ENCODE peak calls at places on chromosomes 11 and 22, in ten cellular contexts. I is stimulated activated CD8-positive, alpha-beta memory T cell treated with anti-CD3 and anti-CD28 coated beads, Interleukin-2, amount 100 ng/mL, for 48 hours; Z is DMS79 treated with DMSO at 0.1 percent for 48 hours; S is GM04503; C is AML-193; N is astrocyte of the spinal cord; W is iris pigment epithelial cell; O is activated CD8-positive, alpha-beta memory T cell treated with anti-CD3 and anti-CD28 coated beads, Interleukin-2, amount 50 U/mL, for 48 hours; H is Calu3; J is activated naive CD4-positive, alpha-beta T cell treated with anti-CD3 and anti-CD28 coated beads, Interleukin-2, amount 50 U/mL, for 16 hours. M is an unnamed sample.

GRCh38 chr11:93329936-93330445 is 551 bp upstream of the DEUP1 start:
- DNase-seq in S (no peak), J (no peak), O (no peak), I (no peak), H (no peak), Z (peak; percentile 71), C (no peak), N (peak; percentile 10), W (peak; percentile 0), M (no peak)

GRCh38 chr11:72871089-72871488 is 56.9 kb downstream of the ATG16L2 start:
- DNase-seq in Z (no peak), H (no peak), S (no peak), C (no peak), O (no peak), J (no peak), N (peak; percentile 32), W (peak; percentile 24), I (no peak), M (no peak)

GRCh38 chr11:60165538-60165937 is 17.3 kb downstream of the MS4A6A start:
- DNase-seq in H (no peak), N (no peak), J (no peak), S (no peak), I (no peak), W (no peak), Z (no peak), O (no peak), C (no peak), M (peak; percentile 80)

GRCh38 chr11:57499413-57499982 is 16.0 kb downstream of the SLC43A1 start:
- DNase-seq in W (peak; percentile 90), I (peak; percentile 46), O (peak; percentile 79), N (peak; percentile 93), H (peak; percentile 94), S (peak; percentile 43), Z (peak; percentile 89), J (peak; percentile 35), C (no peak), M (peak; percentile 88)

GRCh38 chr22:35016909-35017308 is 49.0 kb upstream of the ISX start:
- DNase-seq in N (no peak), W (no peak), O (no peak), H (no peak), I (no peak), J (no peak), Z (no peak), S (no peak), C (no peak), M (no peak)

GRCh38 chr22:17966403-17966717 is 58.0 kb downstream of the MICAL3 start:
- DNase-seq in N (no peak), Z (no peak), J (no peak), I (no peak), H (no peak), S (no peak), W (no peak), O (no peak), C (no peak), M (no peak)

GRCh38 chr11:134761361-134761760 is 349.3 kb upstream of the B3GAT1 start:
- DNase-seq in W (no peak), C (no peak), S (no peak), N (no peak), J (no peak), O (no peak), I (no peak), Z (no peak), H (no peak), M (no peak)

GRCh38 chr22:48581821-48582469 is 1245.7 kb downstream of the BRD1 start:
- DNase-seq in C (no peak), W (no peak), O (no peak), Z (peak; percentile 10), N (no peak), H (no peak), S (no peak), J (no peak), I (no peak), M (no peak)

GRCh38 chr11:134581966-134582787 is 170.1 kb upstream of the B3GAT1 start:
- DNase-seq in S (no peak), J (no peak), C (no peak), O (peak; percentile 32), H (no peak), Z (no peak), W (no peak), N (no peak), I (no peak), M (no peak)

GRCh38 chr11:32244453-32244852 is 153.6 kb downstream of the RCN1 start:
- DNase-seq in Z (no peak), I (no peak), N (no peak), C (no peak), W (no peak), O (no peak), H (no peak), S (no peak), J (no peak), M (no peak)

GRCh38 chr22:50733521-50734342 is 4.3 kb upstream of the ACR start:
- DNase-seq in S (peak; percentile 10), W (peak; percentile 20), I (no peak), H (no peak), Z (no peak), C (no peak), O (peak; percentile 37), J (no peak), N (no peak), M (no peak)

GRCh38 chr11:94423467-94423866 is 22.2 kb upstream of the GPR83 start:
- DNase-seq in H (no peak), J (no peak), I (no peak), W (no peak), C (no peak), O (no peak), Z (no peak), N (no peak), S (no peak), M (no peak)

GRCh38 chr22:35540600-35541253 is at the start of gene RASD2:
- DNase-seq in J (peak; percentile 70), S (no peak), H (peak; percentile 19), O (peak; percentile 68), N (no peak), I (peak; percentile 22), Z (peak; percentile 19), C (peak; percentile 27), W (no peak), M (no peak)

GRCh38 chr11:110362916-110363574 is 66.6 kb upstream of the RDX start:
- DNase-seq in S (no peak), W (no peak), J (no peak), N (no peak), C (no peak), Z (no peak), I (no peak), H (peak; percentile 11), O (no peak), M (peak; percentile 83)

GRCh38 chr11:2991477-2992233 is 474 bp downstream of the NAP1L4 start:
- DNase-seq in J (no peak), H (no peak), O (peak; percentile 79), S (no peak), C (peak; percentile 38), I (no peak), Z (no peak), N (peak; percentile 51), W (peak; percentile 51), M (no peak)

GRCh38 chr11:122721964-122722266 is 66.4 kb downstream of the UBASH3B start:
- DNase-seq in Z (no peak), J (no peak), S (no peak), O (no peak), C (no peak), I (no peak), H (no peak), N (peak; percentile 94), W (peak; percentile 92), M (peak; percentile 31)

GRCh38 chr22:34808618-34809017 is 257.3 kb upstream of the ISX start:
- DNase-seq in C (no peak), Z (no peak), J (no peak), W (no peak), H (no peak), I (no peak), O (no peak), N (no peak), S (no peak), M (no peak)

GRCh38 chr11:4455439-4455838 is 6.3 kb downstream of the OR52K2 start:
- DNase-seq in I (no peak), H (no peak), W (no peak), S (no peak), C (peak; percentile 97), O (no peak), J (no peak), Z (no peak), N (no peak), M (no peak)

GRCh38 chr22:49354516-49355205 is 473.0 kb downstream of the BRD1 start:
- DNase-seq in S (no peak), O (peak; percentile 7), W (no peak), Z (no peak), I (no peak), H (no peak), C (no peak), N (no peak), J (no peak), M (no peak)

GRCh38 chr11:70951139-70951804 is 301.1 kb downstream of the SHANK2 start:
- DNase-seq in W (no peak), H (no peak), N (no peak), Z (no peak), S (no peak), O (no peak), J (no peak), C (no peak), I (no peak), M (no peak)

GRCh38 chr11:132064987-132065620 is 694.7 kb downstream of the NTM start:
- DNase-seq in H (no peak), I (no peak), S (peak; percentile 99), W (peak; percentile 96), O (no peak), C (no peak), Z (no peak), N (peak; percentile 99), J (no peak), M (peak; percentile 92)

GRCh38 chr22:37661160-37661924 is 2.8 kb downstream of the PDXP start:
- DNase-seq in C (peak; percentile 30), N (peak; percentile 77), J (no peak), Z (peak; percentile 38), O (no peak), H (no peak), I (no peak), W (peak; percentile 77), S (no peak), M (peak; percentile 58)

GRCh38 chr22:41916745-41917358 is 2.0 kb upstream of the SHISA8 start:
- DNase-seq in S (no peak), J (no peak), W (no peak), I (no peak), N (no peak), Z (no peak), C (no peak), O (no peak), H (no peak), M (no peak)

GRCh38 chr11:77316733-77317342 is 15.4 kb upstream of the GDPD4 start:
- DNase-seq in W (no peak), O (no peak), I (no peak), S (no peak), Z (no peak), N (no peak), C (no peak), H (no peak), J (no peak), M (no peak)